ENCODE peak calls at places on chromosome 17, in ten cellular contexts. Z is thoracic aorta; P is aorta; V is neural progenitor cell; I is body of pancreas; F is adrenal gland; A is sigmoid colon; H is uterus; E is HAP-1; Y is naive thymus-derived CD4-positive, alpha-beta T cell. O is an unnamed sample.

GRCh38 chr17:5282639-5283217 is 644 bp downstream of the RABEP1 start:
- DNase-seq in Z (no peak), P (peak; percentile 57), V (no peak), I (peak; percentile 16), F (peak; percentile 42), A (no peak), H (peak; percentile 31), E (no peak), Y (no peak), O (peak; percentile 70)

GRCh38 chr17:3692346-3692745 is 3.6 kb downstream of the P2RX5 start:
- DNase-seq in Z (no peak), P (no peak), V (no peak), I (no peak), F (no peak), A (no peak), H (no peak), E (no peak), Y (no peak), O (no peak)

GRCh38 chr17:7548585-7549400 is at the start of gene TNFSF12:
- DNase-seq in Z (no peak), P (peak; percentile 82), V (peak; percentile 61), I (peak; percentile 73), F (peak; percentile 68), A (peak; percentile 85), H (peak; percentile 66), E (no peak), Y (peak; percentile 38), O (peak; percentile 43)

GRCh38 chr17:79340771-79341528 is 266.3 kb downstream of the ENGASE start:
- DNase-seq in Z (no peak), P (no peak), V (no peak), I (no peak), F (no peak), A (no peak), H (no peak), E (no peak), Y (no peak), O (no peak)

GRCh38 chr17:2101448-2102257 is 46.8 kb downstream of the HIC1 start:
- DNase-seq in Z (no peak), P (peak; percentile 59), V (no peak), I (peak; percentile 76), F (peak; percentile 76), A (no peak), H (peak; percentile 48), E (no peak), Y (peak; percentile 70), O (peak; percentile 47)

GRCh38 chr17:1169471-1169908 is 10.3 kb downstream of the ABR start:
- DNase-seq in Z (no peak), P (no peak), V (no peak), I (no peak), F (peak; percentile 62), A (no peak), H (no peak), E (no peak), Y (no peak), O (no peak)

GRCh38 chr17:69672924-69673323 is 258.4 kb downstream of the MAP2K6 start:
- DNase-seq in Z (no peak), P (no peak), V (no peak), I (no peak), F (no peak), A (no peak), H (no peak), E (no peak), Y (no peak), O (no peak)

GRCh38 chr17:49703557-49704277 is 4.0 kb downstream of the SLC35B1 start:
- DNase-seq in Z (no peak), P (no peak), V (peak; percentile 79), I (peak; percentile 32), F (peak; percentile 26), A (no peak), H (no peak), E (peak; percentile 12), Y (no peak), O (no peak)

GRCh38 chr17:35793257-35793656 is 2.2 kb downstream of the MMP28 start:
- DNase-seq in Z (no peak), P (no peak), V (no peak), I (no peak), F (no peak), A (peak; percentile 63), H (no peak), E (no peak), Y (no peak), O (no peak)

GRCh38 chr17:75776399-75777242 is 8.0 kb upstream of the UNK start:
- DNase-seq in Z (no peak), P (no peak), V (no peak), I (peak; percentile 47), F (peak; percentile 28), A (peak; percentile 61), H (peak; percentile 23), E (no peak), Y (peak; percentile 35), O (no peak)

GRCh38 chr17:15463363-15463762 is 4.1 kb downstream of the CDRT4 start:
- DNase-seq in Z (no peak), P (peak; percentile 73), V (peak; percentile 33), I (peak; percentile 29), F (peak; percentile 23), A (peak; percentile 78), H (peak; percentile 38), E (no peak), Y (no peak), O (no peak)

GRCh38 chr17:32486091-32486700 is 597 bp upstream of the CDK5R1 start:
- DNase-seq in Z (peak; percentile 33), P (peak; percentile 71), V (peak; percentile 93), I (peak; percentile 82), F (peak; percentile 79), A (peak; percentile 79), H (peak; percentile 66), E (peak; percentile 77), Y (peak; percentile 76), O (peak; percentile 76)

GRCh38 chr17:76385892-76386786 is 1.7 kb downstream of the SPHK1 start:
- DNase-seq in Z (peak; percentile 52), P (peak; percentile 89), V (peak; percentile 84), I (peak; percentile 83), F (peak; percentile 77), A (peak; percentile 88), H (peak; percentile 69), E (peak; percentile 66), Y (peak; percentile 80), O (peak; percentile 75)

GRCh38 chr17:47717261-47717697 is 15.8 kb upstream of the TBX21 start:
- DNase-seq in Z (no peak), P (no peak), V (no peak), I (peak; percentile 35), F (no peak), A (no peak), H (no peak), E (no peak), Y (no peak), O (no peak)

GRCh38 chr17:47714773-47715396 is 18.2 kb upstream of the TBX21 start:
- DNase-seq in Z (no peak), P (no peak), V (no peak), I (no peak), F (no peak), A (no peak), H (no peak), E (no peak), Y (no peak), O (no peak)

GRCh38 chr17:47716381-47716780 is 16.7 kb upstream of the TBX21 start:
- DNase-seq in Z (no peak), P (no peak), V (no peak), I (no peak), F (no peak), A (no peak), H (no peak), E (no peak), Y (no peak), O (no peak)

GRCh38 chr17:47713980-47714689 is 18.9 kb upstream of the TBX21 start:
- DNase-seq in Z (no peak), P (no peak), V (peak; percentile 56), I (no peak), F (no peak), A (no peak), H (no peak), E (no peak), Y (no peak), O (no peak)

GRCh38 chr17:47715669-47716325 is 17.2 kb upstream of the TBX21 start:
- DNase-seq in Z (no peak), P (no peak), V (no peak), I (no peak), F (no peak), A (no peak), H (no peak), E (no peak), Y (no peak), O (no peak)
- H3K4me1 ChIP-seq in Z (peaks cover 5% of the 10 kb centered on the region), P (no peaks in the 10 kb centered on the region), V (no peaks in the 10 kb centered on the region), I (no peaks in the 10 kb centered on the region), F (no peaks in the 10 kb centered on the region), A (peaks cover 5% of the 10 kb centered on the region), H (no peaks in the 10 kb centered on the region), E (no peaks in the 10 kb centered on the region), Y (peaks cover 88% of the 10 kb centered on the region), O (peaks cover 60% of the 10 kb centered on the region)

GRCh38 chr17:8875416-8875815 is 7.9 kb upstream of the PIK3R6 start:
- DNase-seq in Z (no peak), P (no peak), V (no peak), I (no peak), F (no peak), A (no peak), H (no peak), E (no peak), Y (no peak), O (no peak)
- H3K27me3 ChIP-seq in Z (no peaks in the 10 kb centered on the region), P (no peaks in the 10 kb centered on the region), V (no peaks in the 10 kb centered on the region), I (no peaks in the 10 kb centered on the region), F (no peaks in the 10 kb centered on the region), A (no peaks in the 10 kb centered on the region), H (no peaks in the 10 kb centered on the region), E (peaks cover 6% of the 10 kb centered on the region), Y (no peaks in the 10 kb centered on the region), O (no peaks in the 10 kb centered on the region)

DNA sequence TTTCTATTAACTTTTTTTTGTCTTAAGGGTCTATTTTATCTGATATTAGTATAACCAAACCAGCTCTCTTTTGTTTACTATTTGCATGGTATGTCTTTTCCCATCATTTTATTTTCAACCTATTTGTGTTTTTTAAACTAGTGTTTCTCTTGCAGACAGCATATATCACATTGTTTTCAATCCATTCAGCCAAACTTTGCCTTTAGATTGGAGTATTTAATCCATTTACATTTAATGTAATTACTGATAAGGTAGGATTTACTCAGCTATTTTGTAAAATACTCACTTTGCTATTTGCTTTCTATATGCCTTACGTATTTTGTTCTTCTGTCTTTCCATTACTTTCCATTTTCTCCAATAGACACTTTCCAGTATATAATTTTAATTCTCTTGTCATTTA is 108.0 kb upstream of the NACA2 start:
- DNase-seq in Z (no peak), P (no peak), V (no peak), I (no peak), F (no peak), A (no peak), H (no peak), E (no peak), Y (no peak), O (no peak)
- H3K9me3 ChIP-seq in Z (peaks cover 26% of the 10 kb centered on the region), P (peaks cover 4% of the 10 kb centered on the region), V (peaks cover 36% of the 10 kb centered on the region), I (no peaks in the 10 kb centered on the region), F (no peaks in the 10 kb centered on the region), A (peaks cover 12% of the 10 kb centered on the region), H (peaks cover 17% of the 10 kb centered on the region), E (peaks cover 6% of the 10 kb centered on the region), Y (peaks cover 35% of the 10 kb centered on the region), O (no peaks in the 10 kb centered on the region)

DNA sequence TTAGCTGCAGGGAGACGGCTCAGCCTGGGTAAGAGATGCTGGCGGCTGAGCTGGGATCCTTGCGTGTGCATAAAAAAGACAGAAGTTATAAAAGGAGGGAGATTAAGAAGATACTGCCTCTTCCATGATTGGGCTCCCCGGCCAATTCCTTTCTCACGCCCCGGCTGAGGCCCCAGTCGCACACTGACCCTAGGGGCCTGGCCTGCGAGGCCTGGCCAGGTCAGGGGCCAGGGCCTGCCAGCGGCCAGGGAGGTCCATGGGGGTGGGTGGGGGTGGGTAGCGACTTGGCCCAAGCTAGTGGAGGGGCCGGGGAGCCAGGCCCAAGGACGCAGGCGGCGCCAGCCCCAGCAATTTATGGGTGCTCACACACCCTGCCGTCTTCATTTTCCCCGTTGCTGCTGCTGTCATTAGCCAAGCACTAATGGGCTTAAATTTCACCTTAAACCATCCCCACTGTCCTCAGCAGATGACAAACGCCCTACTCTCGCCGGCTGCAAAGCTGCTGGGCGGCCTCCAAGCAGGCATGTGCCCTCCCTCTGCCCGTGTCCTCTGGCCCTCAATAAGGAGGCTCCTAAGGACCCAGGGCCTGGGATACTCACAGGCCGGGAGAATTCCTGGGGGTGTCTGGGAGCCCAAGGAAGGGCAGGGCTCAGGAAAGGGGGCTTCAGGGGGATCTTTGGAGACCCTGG is 66.3 kb downstream of the SREBF1 start:
- DNase-seq in Z (no peak), P (no peak), V (no peak), I (no peak), F (no peak), A (no peak), H (no peak), E (no peak), Y (no peak), O (no peak)
- H3K4me1 ChIP-seq in Z (peaks cover 18% of the 10 kb centered on the region), P (no peaks in the 10 kb centered on the region), V (peaks cover 51% of the 10 kb centered on the region), I (peaks cover 21% of the 10 kb centered on the region), F (peaks cover 74% of the 10 kb centered on the region), A (peaks cover 88% of the 10 kb centered on the region), H (peaks cover 5% of the 10 kb centered on the region), E (peaks cover 28% of the 10 kb centered on the region), Y (no peaks in the 10 kb centered on the region), O (no peaks in the 10 kb centered on the region)